ENCODE peak calls at places on chromosomes 12 and 14, in five cellular contexts. One of them, this sample, is unnamed.

GRCh38 chr14:96072076-96072475 is 32.9 kb downstream of the C14orf132 start:
- DNase-seq in hippocampal formation: no peak
- DNase-seq in NCI-H1694 treated with DMSO at 0.1 percent for 48 hours: no peak
- DNase-seq in stimulated activated CD8-positive, alpha-beta memory T cell treated with anti-CD3 and anti-CD28 coated beads, Interleukin-4, amount 100 ng/mL, for 4 hours: no peak
- DNase-seq in central memory CD8-positive, alpha-beta T cell: no peak
- DNase-seq in this sample: no peak

GRCh38 chr12:95173392-95174251 is 43.6 kb downstream of the FGD6 start:
- DNase-seq in hippocampal formation: no peak
- DNase-seq in central memory CD8-positive, alpha-beta T cell: no peak
- DNase-seq in NCI-H1694 treated with DMSO at 0.1 percent for 48 hours: peak
- DNase-seq in stimulated activated CD8-positive, alpha-beta memory T cell treated with anti-CD3 and anti-CD28 coated beads, Interleukin-4, amount 100 ng/mL, for 4 hours: no peak
- DNase-seq in this sample: peak

GRCh38 chr14:73739899-73740685 is 25.9 kb upstream of the PNMA1 start:
- DNase-seq in stimulated activated CD8-positive, alpha-beta memory T cell treated with anti-CD3 and anti-CD28 coated beads, Interleukin-4, amount 100 ng/mL, for 4 hours: no peak
- DNase-seq in NCI-H1694 treated with DMSO at 0.1 percent for 48 hours: no peak
- DNase-seq in hippocampal formation: no peak
- DNase-seq in central memory CD8-positive, alpha-beta T cell: no peak
- DNase-seq in this sample: no peak

GRCh38 chr12:25828188-25828587 is 130.3 kb upstream of the RASSF8 start:
- DNase-seq in central memory CD8-positive, alpha-beta T cell: no peak
- DNase-seq in hippocampal formation: no peak
- DNase-seq in stimulated activated CD8-positive, alpha-beta memory T cell treated with anti-CD3 and anti-CD28 coated beads, Interleukin-4, amount 100 ng/mL, for 4 hours: no peak
- DNase-seq in NCI-H1694 treated with DMSO at 0.1 percent for 48 hours: no peak
- DNase-seq in this sample: no peak

GRCh38 chr14:64074961-64075619 is 219.1 kb downstream of the ESR2 start:
- DNase-seq in NCI-H1694 treated with DMSO at 0.1 percent for 48 hours: no peak
- DNase-seq in stimulated activated CD8-positive, alpha-beta memory T cell treated with anti-CD3 and anti-CD28 coated beads, Interleukin-4, amount 100 ng/mL, for 4 hours: no peak
- DNase-seq in central memory CD8-positive, alpha-beta T cell: no peak
- DNase-seq in hippocampal formation: no peak
- DNase-seq in this sample: no peak

GRCh38 chr14:65790185-65790815 is 377.8 kb downstream of the FUT8 start:
- DNase-seq in stimulated activated CD8-positive, alpha-beta memory T cell treated with anti-CD3 and anti-CD28 coated beads, Interleukin-4, amount 100 ng/mL, for 4 hours: no peak
- DNase-seq in central memory CD8-positive, alpha-beta T cell: no peak
- DNase-seq in NCI-H1694 treated with DMSO at 0.1 percent for 48 hours: peak
- DNase-seq in hippocampal formation: no peak
- DNase-seq in this sample: no peak

GRCh38 chr12:74624206-74624605 is 86.6 kb downstream of the ATXN7L3B start:
- DNase-seq in central memory CD8-positive, alpha-beta T cell: no peak
- DNase-seq in hippocampal formation: no peak
- DNase-seq in NCI-H1694 treated with DMSO at 0.1 percent for 48 hours: no peak
- DNase-seq in stimulated activated CD8-positive, alpha-beta memory T cell treated with anti-CD3 and anti-CD28 coated beads, Interleukin-4, amount 100 ng/mL, for 4 hours: no peak
- DNase-seq in this sample: no peak

GRCh38 chr12:58640314-58640713 is 280.0 kb downstream of the LRIG3 start:
- DNase-seq in central memory CD8-positive, alpha-beta T cell: no peak
- DNase-seq in hippocampal formation: no peak
- DNase-seq in stimulated activated CD8-positive, alpha-beta memory T cell treated with anti-CD3 and anti-CD28 coated beads, Interleukin-4, amount 100 ng/mL, for 4 hours: no peak
- DNase-seq in NCI-H1694 treated with DMSO at 0.1 percent for 48 hours: no peak
- DNase-seq in this sample: no peak

GRCh38 chr12:131126662-131127173 is 173.0 kb downstream of the ADGRD1 start:
- DNase-seq in stimulated activated CD8-positive, alpha-beta memory T cell treated with anti-CD3 and anti-CD28 coated beads, Interleukin-4, amount 100 ng/mL, for 4 hours: no peak
- DNase-seq in central memory CD8-positive, alpha-beta T cell: no peak
- DNase-seq in NCI-H1694 treated with DMSO at 0.1 percent for 48 hours: no peak
- DNase-seq in hippocampal formation: no peak
- DNase-seq in this sample: no peak

GRCh38 chr14:103733651-103734050 is 18.0 kb downstream of the ZFYVE21 start:
- DNase-seq in central memory CD8-positive, alpha-beta T cell: no peak
- DNase-seq in stimulated activated CD8-positive, alpha-beta memory T cell treated with anti-CD3 and anti-CD28 coated beads, Interleukin-4, amount 100 ng/mL, for 4 hours: no peak
- DNase-seq in NCI-H1694 treated with DMSO at 0.1 percent for 48 hours: no peak
- DNase-seq in hippocampal formation: no peak
- DNase-seq in this sample: no peak

This sample was measured in occipital lobe.